ENCODE peak calls at places on chromosomes 6 and 20, in five cellular contexts. One of them, this sample, is unnamed.

GRCh38 chr20:22908944-22909343 is 126.2 kb upstream of the SSTR4 start:
- ATAC-seq in left cardiac atrium: no peak
- ATAC-seq in Panc1: no peak
- ATAC-seq in RWPE2: no peak
- ATAC-seq in naive thymus-derived CD4-positive, alpha-beta T cell: no peak
- ATAC-seq in this sample: no peak

GRCh38 chr6:146602526-146602925 is 3.8 kb downstream of the ADGB start:
- ATAC-seq in left cardiac atrium: no peak
- ATAC-seq in RWPE2: no peak
- ATAC-seq in Panc1: no peak
- ATAC-seq in naive thymus-derived CD4-positive, alpha-beta T cell: no peak
- ATAC-seq in this sample: no peak

GRCh38 chr6:312704-313485 is 20.6 kb downstream of the DUSP22 start:
- ATAC-seq in naive thymus-derived CD4-positive, alpha-beta T cell: peak
- ATAC-seq in left cardiac atrium: peak
- ATAC-seq in Panc1: no peak
- ATAC-seq in RWPE2: no peak
- ATAC-seq in this sample: peak

GRCh38 chr20:37904845-37905244 is 1.9 kb downstream of the VSTM2L start:
- ATAC-seq in Panc1: no peak
- ATAC-seq in left cardiac atrium: no peak
- ATAC-seq in RWPE2: no peak
- ATAC-seq in naive thymus-derived CD4-positive, alpha-beta T cell: no peak
- ATAC-seq in this sample: no peak

GRCh38 chr6:11410539-11411307 is 126.8 kb upstream of the TMEM170B start:
- ATAC-seq in RWPE2: no peak
- ATAC-seq in Panc1: no peak
- ATAC-seq in left cardiac atrium: no peak
- ATAC-seq in naive thymus-derived CD4-positive, alpha-beta T cell: no peak
- ATAC-seq in this sample: peak

GRCh38 chr20:51237278-51237677 is 214.4 kb upstream of the KCNG1 start:
- ATAC-seq in RWPE2: no peak
- ATAC-seq in left cardiac atrium: peak
- ATAC-seq in naive thymus-derived CD4-positive, alpha-beta T cell: no peak
- ATAC-seq in Panc1: no peak
- ATAC-seq in this sample: no peak

GRCh38 chr6:33610057-33610456 is 11.1 kb upstream of the ITPR3 start:
- ATAC-seq in RWPE2: no peak
- ATAC-seq in Panc1: peak
- ATAC-seq in left cardiac atrium: no peak
- ATAC-seq in naive thymus-derived CD4-positive, alpha-beta T cell: no peak
- ATAC-seq in this sample: no peak

GRCh38 chr20:59047938-59048680 is 5.5 kb upstream of the PRELID3B start:
- ATAC-seq in left cardiac atrium: peak
- ATAC-seq in Panc1: no peak
- ATAC-seq in RWPE2: peak
- ATAC-seq in naive thymus-derived CD4-positive, alpha-beta T cell: no peak
- ATAC-seq in this sample: no peak

GRCh38 chr20:24079661-24080412 is 91.3 kb upstream of the GGTLC1 start:
- ATAC-seq in Panc1: no peak
- ATAC-seq in naive thymus-derived CD4-positive, alpha-beta T cell: no peak
- ATAC-seq in RWPE2: no peak
- ATAC-seq in left cardiac atrium: no peak
- ATAC-seq in this sample: no peak

GRCh38 chr6:24480705-24481104 is 8.7 kb downstream of the GPLD1 start:
- ATAC-seq in Panc1: no peak
- ATAC-seq in naive thymus-derived CD4-positive, alpha-beta T cell: no peak
- ATAC-seq in left cardiac atrium: no peak
- ATAC-seq in RWPE2: no peak
- ATAC-seq in this sample: no peak

GRCh38 chr6:155354167-155354566 is 39.9 kb upstream of the TFB1M start:
- ATAC-seq in Panc1: no peak
- ATAC-seq in RWPE2: no peak
- ATAC-seq in left cardiac atrium: no peak
- ATAC-seq in naive thymus-derived CD4-positive, alpha-beta T cell: no peak
- ATAC-seq in this sample: no peak

GRCh38 chr6:151111670-151112069 is 128.1 kb upstream of the AKAP12 start:
- ATAC-seq in left cardiac atrium: no peak
- ATAC-seq in Panc1: no peak
- ATAC-seq in RWPE2: no peak
- ATAC-seq in naive thymus-derived CD4-positive, alpha-beta T cell: no peak
- ATAC-seq in this sample: no peak

GRCh38 chr6:136191606-136192005 is 58.5 kb downstream of the MTFR2 start:
- ATAC-seq in naive thymus-derived CD4-positive, alpha-beta T cell: no peak
- ATAC-seq in left cardiac atrium: no peak
- ATAC-seq in RWPE2: no peak
- ATAC-seq in Panc1: no peak
- ATAC-seq in this sample: no peak